ENCODE peak calls at places on chromosomes 6 and 20, in four cellular contexts. One of them, this sample, is unnamed.
A peak's percentile ranks its signal among the peaks of the same experiment; 100 is the strongest.

GRCh38 chr6:31094389-31094881 is 17.9 kb downstream of the C6orf15 start:
- DNase-seq in SK-N-SH: no peak
- DNase-seq in activated CD4-positive, alpha-beta T cell treated with anti-CD3 and anti-CD28 coated beads, Interleukin-2, amount 10 ng/mL, durations not matched to agents 24 days and 14 days: peak; percentile 70
- DNase-seq in HEK293T: no peak
- DNase-seq in this sample: no peak

GRCh38 chr6:161462148-161462547 is 188.3 kb upstream of the AGPAT4 start:
- DNase-seq in HEK293T: no peak
- DNase-seq in activated CD4-positive, alpha-beta T cell treated with anti-CD3 and anti-CD28 coated beads, Interleukin-2, amount 10 ng/mL, durations not matched to agents 24 days and 14 days: no peak
- DNase-seq in SK-N-SH: no peak
- DNase-seq in this sample: no peak

GRCh38 chr6:121436172-121436965 is 923 bp downstream of the GJA1 start:
- DNase-seq in HEK293T: no peak
- DNase-seq in SK-N-SH: no peak
- DNase-seq in activated CD4-positive, alpha-beta T cell treated with anti-CD3 and anti-CD28 coated beads, Interleukin-2, amount 10 ng/mL, durations not matched to agents 24 days and 14 days: no peak
- DNase-seq in this sample: no peak

GRCh38 chr20:58544301-58544700 is 29.1 kb upstream of the APCDD1L start:
- DNase-seq in SK-N-SH: no peak
- DNase-seq in HEK293T: no peak
- DNase-seq in activated CD4-positive, alpha-beta T cell treated with anti-CD3 and anti-CD28 coated beads, Interleukin-2, amount 10 ng/mL, durations not matched to agents 24 days and 14 days: no peak
- DNase-seq in this sample: peak; percentile 82

GRCh38 chr6:1070085-1070521 is 241.8 kb upstream of the FOXQ1 start:
- DNase-seq in HEK293T: peak; percentile 42
- DNase-seq in activated CD4-positive, alpha-beta T cell treated with anti-CD3 and anti-CD28 coated beads, Interleukin-2, amount 10 ng/mL, durations not matched to agents 24 days and 14 days: no peak
- DNase-seq in SK-N-SH: no peak
- DNase-seq in this sample: no peak

GRCh38 chr20:19392344-19393140 is 180.1 kb downstream of the SLC24A3 start:
- DNase-seq in HEK293T: no peak
- DNase-seq in activated CD4-positive, alpha-beta T cell treated with anti-CD3 and anti-CD28 coated beads, Interleukin-2, amount 10 ng/mL, durations not matched to agents 24 days and 14 days: peak; percentile 11
- DNase-seq in SK-N-SH: no peak
- DNase-seq in this sample: no peak

GRCh38 chr6:13668291-13668928 is 43.2 kb downstream of the RANBP9 start:
- DNase-seq in activated CD4-positive, alpha-beta T cell treated with anti-CD3 and anti-CD28 coated beads, Interleukin-2, amount 10 ng/mL, durations not matched to agents 24 days and 14 days: no peak
- DNase-seq in HEK293T: no peak
- DNase-seq in SK-N-SH: no peak
- DNase-seq in this sample: no peak

GRCh38 chr20:7984192-7984591 is 35.4 kb downstream of the TMX4 start:
- DNase-seq in HEK293T: no peak
- DNase-seq in activated CD4-positive, alpha-beta T cell treated with anti-CD3 and anti-CD28 coated beads, Interleukin-2, amount 10 ng/mL, durations not matched to agents 24 days and 14 days: no peak
- DNase-seq in SK-N-SH: no peak
- DNase-seq in this sample: no peak

GRCh38 chr6:11804706-11805105 is 26.1 kb upstream of the ADTRP start:
- DNase-seq in SK-N-SH: no peak
- DNase-seq in activated CD4-positive, alpha-beta T cell treated with anti-CD3 and anti-CD28 coated beads, Interleukin-2, amount 10 ng/mL, durations not matched to agents 24 days and 14 days: no peak
- DNase-seq in HEK293T: no peak
- DNase-seq in this sample: no peak

GRCh38 chr20:60810561-60810960 is 441.5 kb upstream of the CDH4 start:
- DNase-seq in HEK293T: no peak
- DNase-seq in SK-N-SH: no peak
- DNase-seq in activated CD4-positive, alpha-beta T cell treated with anti-CD3 and anti-CD28 coated beads, Interleukin-2, amount 10 ng/mL, durations not matched to agents 24 days and 14 days: no peak
- DNase-seq in this sample: no peak